ENCODE peak calls at places on chromosome 9, in eight cellular contexts. N is HCT116, T is GM23338, D is hepatocyte, G is endothelial cell of umbilical vein, R is PC-9, J is keratinocyte, E is HepG2. I is an unnamed sample.

GRCh38 chr9:98801969-98802371 is 5.5 kb upstream of the GALNT12 start:
- DNase-seq in N (no peak), T (no peak), D (no peak), G (no peak), R (peak; percentile 90), J (no peak), E (no peak), I (no peak)

GRCh38 chr9:116155700-116156045 is 2.1 kb downstream of the PAPPA start:
- DNase-seq in N (no peak), T (peak; percentile 31), D (peak; percentile 29), G (peak; percentile 53), R (no peak), J (no peak), E (no peak), I (no peak)

GRCh38 chr9:13367784-13368183 is 88.3 kb upstream of the MPDZ start:
- DNase-seq in N (no peak), T (no peak), D (no peak), G (no peak), R (no peak), J (no peak), E (no peak), I (no peak)

GRCh38 chr9:14066815-14067214 is 247.1 kb downstream of the NFIB start:
- DNase-seq in N (no peak), T (no peak), D (no peak), G (peak; percentile 72), R (no peak), J (no peak), E (no peak), I (no peak)

GRCh38 chr9:106799146-106799545 is 63.8 kb upstream of the ZNF462 start:
- DNase-seq in N (no peak), T (peak; percentile 34), D (no peak), G (peak; percentile 81), R (peak; percentile 71), J (no peak), E (peak; percentile 2), I (no peak)

GRCh38 chr9:134057751-134058701 is 9.8 kb downstream of the BRD3 start:
- DNase-seq in N (no peak), T (no peak), D (no peak), G (no peak), R (no peak), J (no peak), E (peak; percentile 77), I (no peak)

GRCh38 chr9:136693490-136694162 is 6.4 kb upstream of the AGPAT2 start:
- DNase-seq in N (peak; percentile 76), T (no peak), D (peak; percentile 90), G (peak; percentile 28), R (peak; percentile 96), J (peak; percentile 78), E (peak; percentile 63), I (no peak)

GRCh38 chr9:6218099-6218502 is 2.5 kb downstream of the IL33 start:
- DNase-seq in N (no peak), T (peak; percentile 33), D (no peak), G (peak; percentile 97), R (peak; percentile 56), J (no peak), E (no peak), I (no peak)

GRCh38 chr9:115015018-115015635 is 84.7 kb upstream of the TNFSF8 start:
- DNase-seq in N (peak; percentile 40), T (peak; percentile 81), D (peak; percentile 71), G (peak; percentile 26), R (no peak), J (no peak), E (peak; percentile 7), I (peak; percentile 25)

GRCh38 chr9:81671880-81672280 is 17.5 kb downstream of the TLE1 start:
- DNase-seq in N (no peak), T (no peak), D (peak; percentile 28), G (peak; percentile 69), R (no peak), J (no peak), E (no peak), I (no peak)

GRCh38 chr9:92242115-92242778 is 51.2 kb downstream of the IARS1 start:
- DNase-seq in N (no peak), T (peak; percentile 18), D (peak; percentile 40), G (peak; percentile 22), R (no peak), J (no peak), E (no peak), I (no peak)

GRCh38 chr9:89426389-89426961 is 71.4 kb downstream of the SEMA4D start:
- DNase-seq in N (no peak), T (no peak), D (no peak), G (no peak), R (no peak), J (no peak), E (no peak), I (peak; percentile 58)

GRCh38 chr9:89428222-89428761 is 69.6 kb downstream of the SEMA4D start:
- DNase-seq in N (no peak), T (no peak), D (no peak), G (no peak), R (no peak), J (no peak), E (no peak), I (no peak)

GRCh38 chr9:89430995-89431394 is 66.9 kb downstream of the SEMA4D start:
- DNase-seq in N (no peak), T (no peak), D (no peak), G (no peak), R (peak; percentile 37), J (no peak), E (no peak), I (no peak)

GRCh38 chr9:89427621-89428221 is 70.2 kb downstream of the SEMA4D start:
- DNase-seq in N (no peak), T (no peak), D (no peak), G (no peak), R (no peak), J (no peak), E (no peak), I (no peak)

DNA sequence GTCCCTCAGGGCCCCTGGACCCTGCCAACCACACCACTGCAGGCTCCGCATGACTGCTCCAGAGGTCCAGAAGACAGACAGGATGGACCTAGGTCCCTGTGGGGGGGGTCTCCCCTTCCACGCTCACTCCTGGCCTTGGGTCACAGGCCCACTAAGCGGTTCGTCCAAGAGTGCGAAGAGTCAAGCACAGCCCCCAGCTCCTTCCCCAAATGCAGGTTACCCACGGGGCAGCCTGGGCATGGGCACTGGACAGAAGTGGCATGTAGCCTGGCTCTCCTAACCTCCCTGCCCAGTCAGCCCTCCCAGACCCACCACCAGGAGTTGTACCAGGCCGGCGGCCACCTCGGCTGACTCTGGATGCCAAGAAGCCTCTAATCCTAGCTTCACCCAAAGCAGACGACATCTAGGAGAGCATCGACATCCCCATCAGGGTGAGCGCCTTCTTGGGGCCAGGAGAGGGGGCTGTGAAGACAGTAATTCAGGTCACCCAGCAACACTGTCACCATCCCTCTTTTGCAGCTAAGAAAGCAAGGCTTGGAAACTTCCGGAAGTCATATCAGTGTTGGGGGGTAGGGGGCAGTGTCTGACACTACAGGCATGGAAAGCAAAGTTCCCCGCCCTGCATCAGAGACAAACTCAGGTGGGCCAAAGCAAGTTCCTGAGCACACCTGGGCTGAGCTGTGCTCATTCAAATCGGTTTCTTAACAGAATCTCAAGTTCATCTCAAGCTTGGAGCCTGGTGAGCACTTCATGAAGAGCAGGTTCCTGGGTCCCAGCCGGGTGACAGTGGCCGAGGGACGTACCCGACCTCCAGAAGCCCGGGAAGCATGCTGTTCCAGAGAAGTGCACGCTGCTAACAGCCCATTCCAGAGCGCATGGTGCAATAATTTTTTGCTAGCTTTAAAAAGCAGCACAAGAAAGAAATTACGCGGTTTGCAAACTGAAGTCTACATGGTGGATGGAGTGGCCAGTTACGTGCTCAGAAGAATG is 68.7 kb downstream of the SEMA4D start:
- DNase-seq in N (no peak), T (peak; percentile 92), D (no peak), G (peak; percentile 6), R (no peak), J (no peak), E (no peak), I (peak; percentile 28)
- TF ChIP-seq CTCF in N (peak; percentile 45), T (peak; percentile 85), D (peak; percentile 23), G (peak; percentile 17), R (peak; percentile 18), J (no peak), E (peak; percentile 31), I (peak; percentile 53)

GRCh38 chr9:110156416-110156815 is 51.5 kb downstream of the C9orf152 start:
- DNase-seq in N (no peak), T (no peak), D (no peak), G (no peak), R (no peak), J (no peak), E (no peak), I (no peak)

GRCh38 chr9:110155744-110156143 is 52.2 kb downstream of the C9orf152 start:
- DNase-seq in N (no peak), T (no peak), D (no peak), G (no peak), R (no peak), J (no peak), E (no peak), I (peak; percentile 62)

GRCh38 chr9:110152704-110153374 is 55.1 kb downstream of the C9orf152 start:
- DNase-seq in N (peak; percentile 27), T (peak; percentile 87), D (peak; percentile 73), G (peak; percentile 84), R (peak; percentile 56), J (no peak), E (peak; percentile 63), I (peak; percentile 64)

GRCh38 chr9:110156902-110157301 is 51.1 kb downstream of the C9orf152 start:
- DNase-seq in N (no peak), T (no peak), D (no peak), G (no peak), R (no peak), J (no peak), E (no peak), I (peak; percentile 88)

DNA sequence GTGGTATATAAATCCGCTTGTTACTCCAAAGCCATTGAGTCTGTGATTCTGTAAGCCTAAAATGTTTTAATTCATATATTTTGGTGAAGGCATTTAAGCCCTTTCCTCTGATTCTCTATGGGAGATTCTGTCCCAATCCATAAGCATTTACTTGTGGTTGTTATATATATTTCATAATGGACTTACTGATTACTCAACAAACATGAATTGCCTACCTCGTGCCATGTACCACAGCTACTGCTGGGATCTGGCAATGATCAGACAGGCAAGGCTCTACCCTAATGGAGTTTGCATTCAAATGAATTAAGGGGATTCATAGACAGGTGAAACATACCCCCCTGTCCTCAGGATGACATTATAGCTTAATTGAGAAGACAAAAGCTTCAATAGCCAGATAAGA is 54.5 kb downstream of the C9orf152 start:
- DNase-seq in N (no peak), T (no peak), D (no peak), G (no peak), R (no peak), J (no peak), E (no peak), I (no peak)
- H3K4me3 ChIP-seq in N (no peak overlapping the region), T (no peak overlapping the region), D (no peak overlapping the region), G (no peak overlapping the region), R (no peak overlapping the region), J (no peak overlapping the region), E (no peak overlapping the region), I (no peak overlapping the region)

DNA sequence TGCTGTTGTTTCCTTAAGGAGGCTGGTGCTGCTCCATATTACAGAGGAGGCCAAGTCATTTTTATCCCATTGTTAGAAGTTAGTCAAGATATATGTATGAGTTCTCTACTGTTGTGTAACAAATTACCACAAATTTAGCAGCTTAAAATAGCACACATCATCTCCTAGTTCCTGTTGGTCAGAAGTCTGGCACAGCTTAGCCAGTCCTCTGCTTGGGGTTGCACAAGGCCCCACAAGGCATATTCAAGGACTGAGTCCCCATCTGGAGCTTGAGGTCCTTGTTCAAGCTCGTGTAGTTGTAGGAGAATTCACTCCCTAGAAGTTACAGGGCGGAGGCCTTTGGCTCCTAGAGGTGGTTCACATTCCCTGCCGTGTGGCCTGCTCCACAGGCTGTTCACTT is 14.7 kb downstream of the MTAP start:
- DNase-seq in N (no peak), T (no peak), D (no peak), G (no peak), R (no peak), J (no peak), E (no peak), I (no peak)
- H3K79me2 ChIP-seq in N (peaks cover 94% of the 10 kb centered on the region), T (peaks cover 100% of the 10 kb centered on the region), D (peaks cover 38% of the 10 kb centered on the region), G (peaks cover 32% of the 10 kb centered on the region), R (peaks cover 65% of the 10 kb centered on the region), J (peaks cover 67% of the 10 kb centered on the region), E (peaks cover 12% of the 10 kb centered on the region), I (peaks cover 83% of the 10 kb centered on the region)

GRCh38 chr9:102779341-102779740 is 215.8 kb upstream of the CYLC2 start:
- DNase-seq in N (no peak), T (no peak), D (no peak), G (no peak), R (no peak), J (no peak), E (no peak), I (no peak)
- TF ChIP-seq CTCF in N (no peak), T (no peak), D (no peak), G (no peak), R (no peak), J (no peak), E (no peak), I (no peak)